ENCODE peak calls at places on chromosomes 6 and 20, in ten cellular contexts. Q is tibial artery; S is hepatocyte; J is AG10803; C is pancreas; I is AG04450; A is IMR-90; X is astrocyte of the spinal cord; H is neural progenitor cell; K is CD8-positive, alpha-beta T cell. Y is an unnamed sample.

GRCh38 chr6:122008105-122009100 is 391.0 kb upstream of the HSF2 start:
- DNase-seq in C (no peak), I (no peak), J (peak), X (peak), S (no peak), A (peak), H (peak), Q (no peak), K (no peak), Y (peak)

GRCh38 chr6:34692280-34692679 is 4.3 kb downstream of the ILRUN start:
- DNase-seq in S (no peak), I (no peak), J (no peak), K (no peak), H (no peak), A (no peak), Q (no peak), X (no peak), C (no peak), Y (no peak)

GRCh38 chr6:52546678-52547077 is 30.2 kb downstream of the TRAM2 start:
- DNase-seq in X (no peak), A (no peak), K (no peak), Q (no peak), I (no peak), S (no peak), J (no peak), C (no peak), H (no peak), Y (no peak)

GRCh38 chr20:51422912-51423667 is 119.4 kb downstream of the NFATC2 start:
- DNase-seq in A (no peak), I (no peak), X (no peak), Q (no peak), K (no peak), J (no peak), C (no peak), S (no peak), H (no peak), Y (no peak)

GRCh38 chr20:10034717-10035571 is at the start of gene ANKEF1:
- DNase-seq in A (peak), K (peak), I (no peak), X (peak), S (peak), C (peak), Q (peak), J (peak), H (peak), Y (no peak)

GRCh38 chr6:38143191-38144154 is 323.9 kb downstream of the ZFAND3 start:
- DNase-seq in X (no peak), I (no peak), A (no peak), Q (no peak), C (no peak), J (no peak), K (no peak), H (no peak), S (no peak), Y (no peak)

GRCh38 chr6:61558796-61559195 is 727.2 kb downstream of the KHDRBS2 start:
- DNase-seq in C (no peak), A (no peak), I (no peak), K (no peak), S (no peak), Q (no peak), X (no peak), H (no peak), J (no peak), Y (no peak)

GRCh38 chr20:62854121-62854520 is 7.5 kb downstream of the TCFL5 start:
- DNase-seq in I (no peak), Q (no peak), A (no peak), C (no peak), K (no peak), H (no peak), J (no peak), S (no peak), X (no peak), Y (no peak)

GRCh38 chr6:5490495-5491069 is 229.3 kb downstream of the FARS2 start:
- DNase-seq in H (no peak), X (no peak), K (no peak), Q (no peak), I (no peak), C (no peak), S (no peak), A (no peak), J (no peak), Y (no peak)

GRCh38 chr20:35603695-35604443 is 11.8 kb upstream of the SPAG4 start:
- DNase-seq in J (no peak), X (no peak), H (no peak), Q (no peak), I (no peak), K (no peak), A (no peak), C (no peak), S (no peak), Y (no peak)

GRCh38 chr6:167574431-167575097 is 249.7 kb downstream of the TTLL2 start:
- DNase-seq in H (no peak), S (no peak), I (no peak), A (no peak), C (no peak), X (no peak), J (no peak), Q (peak), K (no peak), Y (no peak)

GRCh38 chr20:31863296-31864085 is 6.8 kb downstream of the DUSP15 start:
- DNase-seq in X (no peak), A (no peak), I (no peak), J (no peak), S (no peak), H (no peak), K (no peak), C (no peak), Q (no peak), Y (no peak)

GRCh38 chr6:118669561-118669960 is 18.2 kb upstream of the CEP85L start:
- DNase-seq in Q (no peak), J (no peak), I (no peak), C (no peak), X (no peak), S (no peak), K (no peak), H (no peak), A (no peak), Y (no peak)

GRCh38 chr20:43992885-43993284 is 78.2 kb downstream of the TOX2 start:
- DNase-seq in A (no peak), H (no peak), Q (no peak), K (no peak), J (no peak), S (no peak), C (no peak), X (no peak), I (no peak), Y (no peak)

GRCh38 chr6:133817460-133818047 is 71.4 kb upstream of the TCF21 start:
- DNase-seq in I (no peak), C (peak), K (peak), S (peak), J (no peak), A (no peak), Q (no peak), X (no peak), H (peak), Y (no peak)

GRCh38 chr20:17808357-17808756 is 108.6 kb downstream of the BANF2 start:
- DNase-seq in K (no peak), A (peak), S (peak), Q (peak), C (no peak), X (peak), J (peak), I (no peak), H (no peak), Y (no peak)

GRCh38 chr20:23670361-23670760 is 18.5 kb downstream of the CST4 start:
- DNase-seq in A (no peak), Q (no peak), J (no peak), C (no peak), X (no peak), H (no peak), K (no peak), I (no peak), S (no peak), Y (no peak)

GRCh38 chr6:139600919-139601470 is 226.5 kb upstream of the CITED2 start:
- DNase-seq in K (no peak), A (no peak), X (no peak), C (no peak), H (no peak), J (no peak), S (no peak), Q (no peak), I (no peak), Y (no peak)

GRCh38 chr6:14542670-14543366 is 425.2 kb downstream of the CD83 start:
- DNase-seq in I (peak), H (no peak), K (no peak), X (peak), J (peak), Q (no peak), C (no peak), A (peak), S (no peak), Y (peak)

GRCh38 chr6:136529655-136530054 is 20.6 kb downstream of the MAP7 start:
- DNase-seq in Q (no peak), H (no peak), A (no peak), S (no peak), J (no peak), K (no peak), X (no peak), C (no peak), I (no peak), Y (no peak)

DNA sequence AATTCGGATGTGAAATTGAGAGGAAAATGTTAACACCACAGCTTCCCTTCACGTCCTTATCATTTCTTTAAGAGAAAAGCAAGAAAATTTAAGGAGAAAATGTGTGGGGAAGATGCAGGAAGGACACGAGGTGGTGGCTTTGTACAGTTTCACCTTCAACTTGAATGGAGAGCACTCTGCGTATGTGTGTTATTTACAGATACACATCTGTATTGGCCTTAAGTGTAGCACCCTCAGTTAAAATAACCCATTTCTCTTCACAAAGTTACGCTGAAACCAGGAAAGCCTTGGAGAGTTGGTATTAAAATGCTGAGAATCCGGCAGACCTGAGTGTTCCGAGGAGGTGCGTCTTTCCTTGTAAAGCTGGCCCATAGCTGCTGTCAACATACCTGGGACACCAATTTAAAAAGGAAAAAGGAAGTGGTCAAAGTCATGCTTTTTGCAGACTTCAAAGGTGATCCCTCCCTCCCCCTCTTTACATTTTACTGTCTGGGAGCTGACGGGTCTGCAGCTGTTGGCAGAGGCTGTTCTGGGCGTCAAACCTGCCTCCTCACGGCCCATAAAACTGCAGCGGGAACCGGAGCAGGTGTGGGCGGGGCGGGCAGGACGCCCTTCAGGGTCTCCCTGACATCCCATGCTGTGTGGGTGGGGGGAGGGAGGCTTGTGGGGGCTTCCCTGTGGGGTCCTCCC is 61.3 kb upstream of the TBXT start:
- DNase-seq in I (no peak), S (no peak), H (no peak), K (no peak), A (no peak), C (no peak), Q (no peak), X (no peak), J (no peak), Y (no peak)
- H3K4me3 ChIP-seq in I (no peak), S (no peak), H (no peak), K (no peak), A (no peak), C (no peak), Q (no peak), X (no peak), J (no peak), Y (no peak)

GRCh38 chr6:82362868-82363267 is 749 bp upstream of the TPBG start:
- DNase-seq in Q (no peak), J (peak), A (peak), I (peak), K (no peak), H (peak), X (peak), C (no peak), S (peak), Y (peak)
- H3K4me3 ChIP-seq in Q (peak), J (peak), A (peak), I (peak), K (no peak), H (peak), X (peak), C (peak), S (peak), Y (peak)

GRCh38 chr6:7197752-7198151 is 90.0 kb downstream of the RREB1 start:
- DNase-seq in S (no peak), C (no peak), I (no peak), H (no peak), A (no peak), J (no peak), X (no peak), K (no peak), Q (no peak), Y (no peak)

GRCh38 chr6:7198833-7199800 is 91.4 kb downstream of the RREB1 start:
- DNase-seq in C (no peak), A (no peak), J (no peak), S (no peak), Q (no peak), X (no peak), I (no peak), H (no peak), K (no peak), Y (no peak)

GRCh38 chr6:7201732-7202541 is 94.2 kb downstream of the RREB1 start:
- DNase-seq in C (no peak), I (no peak), J (no peak), X (no peak), H (no peak), Q (peak), K (no peak), A (no peak), S (no peak), Y (no peak)

GRCh38 chr6:7201444-7201731 is 93.6 kb downstream of the RREB1 start:
- DNase-seq in C (no peak), K (no peak), X (no peak), A (no peak), Q (no peak), J (no peak), I (no peak), H (no peak), S (no peak), Y (no peak)

DNA sequence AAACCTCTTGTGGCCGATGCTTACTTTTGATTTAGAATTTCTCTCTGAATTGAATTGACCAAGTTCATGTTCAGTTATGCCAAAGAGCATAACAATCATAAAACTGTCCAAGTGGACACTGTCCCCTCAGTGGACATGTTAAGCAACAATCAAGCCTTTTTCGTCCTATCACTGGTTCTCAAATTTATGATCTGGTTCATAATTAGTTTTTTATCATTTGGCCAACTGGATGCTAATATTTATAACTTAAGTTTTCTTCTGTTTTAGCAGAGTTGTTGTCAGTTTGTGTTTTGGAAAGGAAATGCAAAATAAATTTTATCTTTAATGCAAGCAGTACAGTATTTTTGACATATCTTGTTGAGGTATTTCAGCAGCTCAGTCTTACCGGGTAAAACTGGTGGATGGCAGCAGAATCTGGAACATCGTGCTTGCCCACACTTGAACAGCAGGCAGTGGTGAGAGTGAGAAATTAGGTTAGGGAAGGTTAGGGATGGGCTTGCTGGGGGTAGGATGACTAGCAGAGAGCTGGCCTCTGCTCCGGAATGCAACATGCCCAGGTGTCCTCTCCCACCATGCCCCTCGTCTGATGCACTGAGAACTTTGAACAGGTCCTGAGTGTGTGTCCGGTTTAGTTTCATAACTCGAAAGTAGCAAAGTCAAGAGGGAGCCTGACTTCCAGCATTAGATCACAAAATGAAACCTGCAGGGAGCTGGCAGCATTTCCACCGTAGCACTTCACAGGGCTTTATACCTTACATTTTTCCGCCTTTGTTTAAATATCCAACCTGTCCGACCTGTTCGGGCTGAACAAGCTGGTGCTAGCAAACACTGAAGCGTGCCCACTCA is 93.1 kb downstream of the RREB1 start:
- DNase-seq in Q (no peak), X (no peak), C (peak), A (no peak), S (peak), K (no peak), I (no peak), J (no peak), H (no peak), Y (no peak)
- H3K4me3 ChIP-seq in Q (no peak), X (no peak), C (no peak), A (no peak), S (no peak), K (no peak), I (no peak), J (no peak), H (no peak), Y (no peak)

GRCh38 chr20:57591289-57592229 is 28.7 kb downstream of the ZBP1 start:
- DNase-seq in S (no peak), Q (no peak), X (no peak), A (no peak), C (no peak), K (no peak), J (no peak), I (no peak), H (no peak), Y (no peak)
- H3K4me3 ChIP-seq in S (no peak), Q (no peak), X (no peak), A (no peak), C (no peak), K (no peak), J (no peak), I (no peak), H (no peak), Y (no peak)

GRCh38 chr6:169862464-169863148 is 111.2 kb downstream of the ERMARD start:
- DNase-seq in C (peak), H (no peak), Q (peak), A (no peak), I (no peak), J (no peak), X (no peak), S (no peak), K (no peak), Y (no peak)

GRCh38 chr6:169864148-169865030 is 113.0 kb downstream of the ERMARD start:
- DNase-seq in A (no peak), X (no peak), J (no peak), C (peak), Q (peak), S (no peak), I (no peak), K (no peak), H (no peak), Y (no peak)

GRCh38 chr6:169863149-169863525 is 111.7 kb downstream of the ERMARD start:
- DNase-seq in X (no peak), S (no peak), A (no peak), J (no peak), H (no peak), C (peak), Q (peak), I (no peak), K (no peak), Y (no peak)

GRCh38 chr6:169865346-169866139 is 114.1 kb downstream of the ERMARD start:
- DNase-seq in K (no peak), H (no peak), J (no peak), Q (peak), I (no peak), A (no peak), X (no peak), C (peak), S (no peak), Y (no peak)

DNA sequence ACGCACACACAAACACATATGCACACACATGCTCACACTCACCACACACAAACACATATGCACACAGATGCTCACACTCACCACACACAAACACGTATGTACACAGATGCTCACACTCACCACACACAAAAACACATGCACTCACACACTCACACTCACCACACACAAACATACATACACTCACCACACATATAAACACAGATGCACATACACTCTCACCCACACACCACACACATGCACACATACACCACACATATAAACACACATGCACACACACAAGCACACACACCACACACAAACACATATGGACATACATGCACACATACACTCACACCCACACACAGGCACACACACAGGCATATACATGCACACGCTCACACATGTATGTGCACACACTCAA is 112.3 kb downstream of the ERMARD start:
- DNase-seq in J (no peak), C (no peak), K (no peak), H (no peak), I (no peak), A (no peak), X (no peak), S (no peak), Q (peak), Y (no peak)
- H3K4me3 ChIP-seq in J (no peak), C (no peak), K (no peak), H (no peak), I (no peak), A (no peak), X (no peak), S (no peak), Q (no peak), Y (no peak)

GRCh38 chr20:45892049-45892816 is 1.1 kb downstream of the CTSA start:
- DNase-seq in S (peak), A (peak), X (no peak), H (peak), I (no peak), K (no peak), J (peak), C (no peak), Q (peak), Y (no peak)
- H3K4me3 ChIP-seq in S (peak), A (peak), X (peak), H (peak), I (peak), K (peak), J (peak), C (peak), Q (peak), Y (peak)

DNA sequence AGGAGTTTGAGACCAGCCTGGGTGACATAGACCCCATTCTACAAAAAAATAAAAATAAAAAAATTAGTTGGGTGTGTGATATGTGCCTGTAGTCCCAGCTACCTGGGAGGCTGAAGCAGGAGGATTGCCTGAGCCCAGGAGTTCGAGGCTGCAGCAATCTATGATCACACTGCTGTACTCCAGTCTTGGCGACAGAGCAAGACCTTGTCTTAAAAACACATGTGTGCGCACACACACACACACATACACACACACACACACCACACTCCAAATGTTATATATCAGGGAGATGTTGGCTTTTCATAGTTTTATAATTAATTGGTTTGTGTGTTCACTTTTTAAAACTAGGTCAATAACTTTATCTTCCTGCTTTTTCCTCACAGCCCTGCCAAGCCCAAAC is 110.5 kb downstream of the RTN4IP1 start:
- DNase-seq in J (peak), S (no peak), H (no peak), I (no peak), K (no peak), Q (no peak), X (no peak), A (no peak), C (no peak), Y (no peak)
- H3K4me3 ChIP-seq in J (peak), S (no peak), H (no peak), I (no peak), K (peak), Q (no peak), X (peak), A (no peak), C (no peak), Y (peak)

GRCh38 chr20:19887566-19888268 is 129.4 kb upstream of the NAA20 start:
- DNase-seq in S (no peak), I (no peak), K (no peak), H (no peak), J (no peak), X (no peak), C (no peak), Q (no peak), A (no peak), Y (no peak)
- H3K4me3 ChIP-seq in S (no peak), I (peak), K (no peak), H (no peak), J (no peak), X (no peak), C (no peak), Q (peak), A (peak), Y (no peak)

DNA sequence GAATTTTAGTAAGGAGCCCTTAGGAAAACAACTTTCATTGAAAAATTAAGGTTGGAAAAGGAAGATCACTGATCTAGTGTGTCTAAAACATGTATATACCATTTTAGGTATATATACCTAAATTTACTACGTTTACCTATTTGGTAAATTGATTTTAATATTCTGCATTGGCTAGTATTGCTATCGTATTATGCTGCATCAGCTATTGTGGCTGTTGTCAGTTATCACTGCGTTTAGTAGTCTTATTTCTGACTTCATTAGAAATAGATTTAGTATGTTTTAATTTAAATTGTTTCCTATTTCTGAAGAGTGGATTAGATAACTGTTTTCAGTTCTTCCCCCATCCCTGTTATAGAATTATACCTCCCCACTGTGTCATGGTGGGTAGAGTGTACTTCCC is 101.7 kb upstream of the ARG1 start:
- DNase-seq in K (no peak), J (no peak), X (no peak), H (no peak), I (no peak), Q (no peak), A (no peak), S (no peak), C (no peak), Y (no peak)
- H3K4me3 ChIP-seq in K (no peak), J (no peak), X (no peak), H (no peak), I (no peak), Q (no peak), A (no peak), S (no peak), C (no peak), Y (no peak)

Y was measured in skeletal muscle cell.